ENCODE peak calls at places on chromosomes 12 and 14, in five cellular contexts. X, D, K, P and I are unnamed samples.
A peak's percentile ranks its signal among the peaks of the same experiment; 100 is the strongest.

GRCh38 chr14:88297306-88297705 is 25.8 kb downstream of the KCNK10 start:
- DNase-seq in D (no peak), P (no peak), K (no peak), X (no peak), I (no peak)

GRCh38 chr12:83823386-83824045 is 1089.1 kb downstream of the SLC6A15 start:
- DNase-seq in D (peak; percentile 44), K (peak; percentile 87), X (peak; percentile 45), P (no peak), I (no peak)

GRCh38 chr12:93745304-93745703 is 68.1 kb downstream of the CRADD start:
- DNase-seq in P (no peak), D (no peak), X (no peak), K (no peak), I (no peak)

GRCh38 chr12:114955414-114956014 is 271.5 kb upstream of the TBX3 start:
- DNase-seq in K (no peak), X (peak; percentile 43), P (peak; percentile 41), D (no peak), I (no peak)

GRCh38 chr12:47818701-47819543 is 781 bp downstream of the HDAC7 start:
- DNase-seq in P (no peak), X (no peak), D (no peak), K (peak; percentile 69), I (peak; percentile 45)

GRCh38 chr12:34402899-34403705 is 380.8 kb downstream of the ALG10 start:
- DNase-seq in P (no peak), K (no peak), X (no peak), D (no peak), I (no peak)

GRCh38 chr14:59321184-59321952 is 132.9 kb downstream of the DAAM1 start:
- DNase-seq in D (no peak), P (peak; percentile 75), X (peak; percentile 65), K (no peak), I (no peak)

GRCh38 chr12:95922231-95922630 is 20.2 kb downstream of the CCDC38 start:
- DNase-seq in X (peak; percentile 12), P (peak; percentile 32), K (peak; percentile 85), D (no peak), I (no peak)

GRCh38 chr12:54000105-54000773 is at the start of gene HOXC9:
- DNase-seq in P (no peak), D (no peak), X (no peak), K (peak; percentile 56), I (no peak)

GRCh38 chr14:62468946-62469345 is 576.3 kb downstream of the KCNH5 start:
- DNase-seq in K (no peak), X (no peak), D (no peak), P (no peak), I (no peak)

GRCh38 chr12:59067068-59067467 is 146.8 kb upstream of the LRIG3 start:
- DNase-seq in X (peak; percentile 83), K (no peak), D (no peak), P (peak; percentile 49), I (no peak)

GRCh38 chr12:79782197-79782890 is 91.6 kb upstream of the PAWR start:
- DNase-seq in K (no peak), P (peak; percentile 85), D (no peak), X (peak; percentile 90), I (no peak)

GRCh38 chr12:95789126-95790024 is 1.2 kb downstream of the NTN4 start:
- DNase-seq in K (no peak), X (no peak), D (no peak), P (no peak), I (peak; percentile 16)

GRCh38 chr14:23125006-23125405 is 6.0 kb upstream of the CEBPE start:
- DNase-seq in P (no peak), K (no peak), X (no peak), D (no peak), I (no peak)

GRCh38 chr12:116595186-116595585 is 36.0 kb downstream of the MAP1LC3B2 start:
- DNase-seq in K (no peak), D (no peak), P (peak; percentile 83), X (no peak), I (no peak)

GRCh38 chr12:20125259-20125919 is 242.9 kb upstream of the PDE3A start:
- DNase-seq in X (no peak), K (no peak), D (no peak), P (peak; percentile 62), I (no peak)

GRCh38 chr14:23057757-23058653 is 685 bp upstream of the CDH24 start:
- DNase-seq in K (peak; percentile 92), X (peak; percentile 85), P (peak; percentile 80), D (peak; percentile 79), I (peak; percentile 96)

GRCh38 chr14:91229743-91230200 is 14.7 kb downstream of the GPR68 start:
- DNase-seq in X (peak; percentile 30), D (no peak), K (peak; percentile 95), P (no peak), I (no peak)

GRCh38 chr12:43883748-43884147 is 47.9 kb downstream of the TMEM117 start:
- DNase-seq in K (no peak), P (peak; percentile 67), X (no peak), D (no peak), I (no peak)

GRCh38 chr12:6276247-6276887 is 34.1 kb upstream of the PLEKHG6 start:
- DNase-seq in X (no peak), P (no peak), D (no peak), K (no peak), I (no peak)

GRCh38 chr12:6278439-6279255 is 31.8 kb upstream of the PLEKHG6 start:
- DNase-seq in K (peak; percentile 86), P (peak; percentile 76), X (peak; percentile 74), D (no peak), I (peak; percentile 87)

GRCh38 chr12:6277982-6278438 is 32.5 kb upstream of the PLEKHG6 start:
- DNase-seq in K (no peak), P (no peak), D (no peak), X (no peak), I (no peak)

GRCh38 chr12:6275609-6276246 is 34.8 kb upstream of the PLEKHG6 start:
- DNase-seq in K (no peak), D (no peak), P (no peak), X (no peak), I (no peak)

GRCh38 chr12:6276936-6277615 is 33.4 kb upstream of the PLEKHG6 start:
- DNase-seq in D (no peak), P (no peak), K (no peak), X (no peak), I (no peak)
- TF ChIP-seq CTCF in D (no peak), P (peak; percentile 10), K (no peak), X (no peak), I (no peak)

DNA sequence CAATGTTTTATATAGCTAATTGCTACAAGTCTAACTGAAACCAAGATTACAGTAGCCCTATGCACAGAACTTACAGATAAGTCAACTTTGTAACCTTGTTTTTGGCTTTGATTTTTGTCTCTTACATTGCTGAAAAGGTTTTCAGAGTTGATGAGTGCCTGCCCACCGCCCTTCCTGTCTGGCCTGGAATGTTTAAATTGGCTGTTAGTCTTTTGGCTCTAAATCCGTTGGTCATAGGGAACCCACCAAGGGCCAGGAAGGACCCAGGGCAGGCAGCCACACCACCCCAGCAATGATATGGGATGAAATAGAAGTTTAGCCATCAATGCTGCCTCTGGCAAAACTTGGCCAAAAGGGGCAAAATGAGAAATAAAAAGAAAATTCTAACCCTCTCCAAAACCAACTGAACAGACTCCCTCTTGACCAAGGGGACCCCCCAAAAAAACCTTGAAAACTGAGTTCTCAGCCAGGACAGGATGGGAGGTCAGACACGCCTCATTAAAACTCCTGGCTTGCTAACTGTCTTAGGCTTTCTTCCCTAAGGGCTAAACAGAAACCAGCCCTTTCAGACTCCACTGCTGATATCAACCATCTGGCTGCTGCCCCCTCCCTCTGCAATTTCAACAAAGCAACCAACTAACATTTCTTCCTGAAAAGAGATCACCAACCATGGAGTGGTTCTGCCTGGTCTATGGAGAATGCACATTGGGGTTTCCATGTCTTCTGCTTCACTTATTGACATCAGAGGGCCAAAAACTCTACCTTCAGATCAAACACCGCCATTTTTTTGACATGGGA is 242.1 kb upstream of the NOS1 start:
- DNase-seq in X (no peak), D (no peak), K (no peak), P (no peak), I (no peak)
- TF ChIP-seq CTCF in X (no peak), D (no peak), K (no peak), P (no peak), I (peak; percentile 17)

DNA sequence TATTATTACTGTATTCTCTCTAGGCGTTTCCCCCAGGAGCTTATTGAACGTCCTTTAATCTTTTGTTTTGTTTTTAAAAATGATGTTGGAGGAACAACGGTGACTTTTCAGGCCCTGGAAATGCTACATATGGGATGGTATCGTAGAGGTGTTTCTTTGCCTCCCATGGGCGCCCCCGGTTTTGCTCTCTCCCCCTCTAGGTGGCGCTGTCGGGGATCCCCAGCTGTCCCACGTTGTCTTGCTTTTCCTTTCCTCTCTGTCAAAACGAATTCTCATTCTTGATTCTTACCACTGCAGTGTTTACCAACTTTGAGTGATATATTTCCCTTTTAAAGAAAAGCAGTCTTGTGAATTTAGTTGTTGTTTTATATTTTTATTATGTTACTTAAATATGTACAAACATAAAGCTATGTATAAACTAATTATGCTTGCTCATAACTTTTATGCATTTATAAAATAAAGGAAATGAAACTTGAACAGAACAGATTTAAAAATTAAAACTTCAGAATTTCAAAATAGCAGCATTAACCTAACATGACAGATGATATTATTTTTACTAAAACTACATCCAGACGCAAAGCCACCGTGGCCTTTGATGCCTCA is 171.9 kb downstream of the RGS6 start:
- DNase-seq in K (peak; percentile 33), P (no peak), D (peak; percentile 3), X (peak; percentile 1), I (peak; percentile 43)
- TF ChIP-seq CTCF in K (peak; percentile 83), P (no peak), D (peak; percentile 36), X (peak; percentile 42), I (peak; percentile 65)

DNA sequence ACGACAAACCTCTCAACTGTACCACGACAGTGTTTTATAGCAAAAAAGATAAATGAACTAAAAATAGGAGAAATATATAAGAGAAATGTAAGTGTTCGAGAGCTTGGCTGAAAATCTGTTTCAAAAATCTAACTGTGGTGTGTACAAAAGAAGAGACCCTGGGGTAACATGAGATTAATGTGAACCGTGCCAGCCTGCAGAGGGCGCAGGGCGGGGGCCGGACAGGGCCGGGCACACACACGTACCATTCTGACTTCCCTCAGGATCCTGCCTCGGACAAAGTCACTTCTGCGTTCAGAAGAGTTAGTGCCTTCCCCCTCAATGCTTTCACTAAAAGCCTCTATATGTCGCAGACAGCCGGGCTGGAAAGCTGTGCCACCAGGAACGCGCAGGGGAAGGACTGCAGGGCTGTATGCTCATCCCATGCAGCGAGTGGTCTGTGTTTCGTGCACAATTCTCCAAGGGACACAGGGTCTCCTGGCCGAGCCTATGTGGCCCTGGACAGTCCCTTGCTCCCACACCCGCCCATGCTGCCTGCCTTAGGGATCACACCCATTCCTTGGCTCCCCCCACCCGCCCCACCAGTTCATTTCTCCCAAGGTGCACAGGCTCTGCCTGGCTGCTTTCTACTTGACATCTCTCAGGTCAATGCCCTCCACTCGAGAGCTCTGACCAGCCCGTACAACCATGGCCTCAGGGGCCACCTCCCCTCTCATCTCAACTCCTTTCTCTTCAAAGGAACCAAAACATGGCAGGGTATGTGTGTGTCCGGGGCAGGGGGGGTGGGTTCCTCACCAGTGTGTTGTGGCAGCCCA is 8.5 kb downstream of the CDCA4 start:
- DNase-seq in P (no peak), D (no peak), X (no peak), K (no peak), I (no peak)
- TF ChIP-seq CTCF in P (peak; percentile 28), D (peak; percentile 16), X (no peak), K (no peak), I (peak; percentile 21)